ENCODE peak calls at places on chromosomes 11 and 22, in six cellular contexts. B, Q, P, M, H and C are unnamed samples.

GRCh38 chr22:39526736-39527171 is 5.8 kb downstream of the RPS19BP1 start:
- DNase-seq in B (no peak), M (no peak), P (no peak), H (no peak), Q (no peak), C (peak)

GRCh38 chr22:50627914-50628542 is at the start of gene ARSA:
- DNase-seq in P (peak), Q (peak), B (peak), H (peak), M (peak), C (peak)

GRCh38 chr11:113177596-113178115 is 136.7 kb upstream of the TTC12 start:
- DNase-seq in M (no peak), Q (no peak), B (no peak), P (no peak), H (no peak), C (no peak)

GRCh38 chr11:134971381-134971780 is 559.3 kb upstream of the B3GAT1 start:
- DNase-seq in P (no peak), M (no peak), H (no peak), Q (no peak), B (no peak), C (no peak)

GRCh38 chr22:45007247-45007945 is 2.4 kb downstream of the PHF21B start:
- DNase-seq in P (no peak), M (peak), Q (no peak), B (no peak), H (no peak), C (peak)

GRCh38 chr22:24244144-24244787 is 616 bp downstream of the GGT5 start:
- DNase-seq in B (no peak), Q (no peak), M (peak), H (peak), P (no peak), C (no peak)

GRCh38 chr11:92838655-92839334 is 130.7 kb upstream of the MTNR1B start:
- DNase-seq in B (no peak), Q (no peak), M (no peak), H (no peak), P (no peak), C (no peak)

GRCh38 chr22:50526849-50527801 is 1.7 kb upstream of the SCO2 start:
- DNase-seq in H (peak), P (peak), B (no peak), Q (no peak), M (peak), C (peak)

GRCh38 chr22:39223091-39223710 is 21.6 kb downstream of the PDGFB start:
- DNase-seq in H (no peak), Q (no peak), B (no peak), P (no peak), M (no peak), C (no peak)

GRCh38 chr11:70736461-70736860 is 338.1 kb downstream of the CTTN start:
- DNase-seq in B (no peak), M (no peak), P (no peak), Q (no peak), H (no peak), C (no peak)

GRCh38 chr11:74636633-74637184 is 44.3 kb downstream of the POLD3 start:
- DNase-seq in H (no peak), P (no peak), Q (peak), M (no peak), B (no peak), C (no peak)

GRCh38 chr11:69121621-69122336 is 34.0 kb upstream of the SMIM38 start:
- DNase-seq in H (no peak), M (no peak), P (no peak), Q (no peak), B (no peak), C (no peak)

GRCh38 chr11:9982127-9982795 is 311.8 kb downstream of the SBF2 start:
- DNase-seq in B (no peak), H (no peak), P (no peak), M (no peak), Q (no peak), C (no peak)

GRCh38 chr11:112785104-112785503 is 176.1 kb upstream of the NCAM1 start:
- DNase-seq in M (peak), B (no peak), Q (no peak), P (no peak), H (no peak), C (peak)

GRCh38 chr11:46697303-46697702 is 3.1 kb downstream of the ARHGAP1 start:
- DNase-seq in M (no peak), Q (no peak), H (no peak), B (no peak), P (no peak), C (peak)

GRCh38 chr22:31038686-31039085 is 42.4 kb upstream of the SMTN start:
- DNase-seq in M (no peak), Q (no peak), P (no peak), B (no peak), H (no peak), C (no peak)

GRCh38 chr11:57777969-57778317 is 16.3 kb downstream of the CTNND1 start:
- DNase-seq in M (no peak), H (no peak), P (peak), Q (no peak), B (no peak), C (no peak)

DNA sequence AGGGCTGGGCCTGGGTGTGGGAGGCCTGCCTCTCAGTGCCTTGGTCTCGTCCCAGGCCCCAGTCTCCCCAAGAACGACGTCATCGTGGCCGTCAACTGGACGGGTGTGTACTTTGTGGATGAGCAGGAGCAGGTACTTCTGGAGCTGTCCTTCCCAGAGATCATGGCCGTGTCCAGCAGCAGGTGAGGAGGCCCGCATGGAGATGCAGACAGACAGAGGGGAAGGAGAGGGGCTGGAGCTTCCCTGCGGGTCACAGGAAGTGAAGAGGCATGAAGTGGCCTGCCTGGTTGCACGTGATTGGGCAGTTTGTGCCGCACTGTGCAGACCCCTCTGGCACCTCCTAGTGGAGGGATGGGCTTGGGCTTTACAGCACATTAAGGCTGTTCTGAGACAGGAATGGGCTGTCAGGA is 70.4 kb downstream of the MYO7A start:
- DNase-seq in P (no peak), B (peak), M (no peak), Q (no peak), H (peak), C (peak)
- TF ChIP-seq CTCF in P (no peak), B (no peak), M (no peak), Q (peak), H (no peak), C (no peak)

GRCh38 chr11:63920126-63920869 is 3.3 kb upstream of the RCOR2 start:
- DNase-seq in P (peak), Q (no peak), H (peak), M (peak), B (no peak), C (peak)
- H3K4me3 ChIP-seq in P (no peak), Q (no peak), H (peak), M (peak), B (no peak), C (peak)

DNA sequence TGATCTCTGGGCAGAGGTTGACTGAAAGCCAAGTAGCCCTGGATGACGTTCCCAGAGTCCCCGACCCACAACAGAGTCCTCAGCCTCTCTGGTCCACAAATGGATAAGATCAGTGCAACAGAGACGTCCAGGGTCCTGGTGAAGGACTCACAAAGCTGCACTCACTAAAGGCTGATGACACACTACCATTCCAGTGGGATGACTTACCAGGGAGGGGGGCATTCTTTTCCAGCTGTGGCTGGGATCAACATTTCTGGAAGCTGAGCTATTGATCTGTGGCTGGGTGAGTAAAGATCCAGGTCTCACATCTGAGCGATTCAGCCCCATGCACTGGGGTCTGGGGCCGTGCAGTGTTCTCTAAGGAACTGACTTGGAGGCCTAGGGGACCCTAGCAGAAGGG is 296.2 kb downstream of the NTM start:
- DNase-seq in Q (no peak), B (no peak), P (no peak), M (no peak), H (peak), C (no peak)
- TF ChIP-seq CTCF in Q (no peak), B (no peak), P (no peak), M (no peak), H (no peak), C (no peak)

DNA sequence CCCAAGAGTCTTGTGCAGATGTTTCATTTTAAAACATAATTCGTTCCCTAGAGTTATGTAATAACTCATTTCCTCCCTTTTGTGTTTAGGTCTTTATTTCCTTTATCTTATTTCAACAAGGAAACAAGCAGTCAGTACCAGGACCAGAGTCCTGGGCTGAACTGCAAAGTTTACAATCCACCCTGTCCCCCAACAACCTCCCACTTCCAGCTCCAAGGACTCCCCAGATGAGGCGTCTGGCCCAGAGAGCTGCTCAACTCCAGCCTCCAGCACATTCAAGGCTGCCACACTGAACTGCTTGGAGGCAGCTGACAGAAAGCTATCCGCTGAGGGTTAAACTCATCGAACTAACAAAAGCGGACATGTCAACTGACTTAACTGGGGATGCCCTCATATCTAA is 4.5 kb downstream of the POLDIP3 start:
- DNase-seq in Q (no peak), H (no peak), P (no peak), M (no peak), B (no peak), C (no peak)
- H3K4me3 ChIP-seq in Q (no peak), H (no peak), P (no peak), M (no peak), B (no peak), C (no peak)

GRCh38 chr11:255176-255575 is 18.4 kb downstream of the PSMD13 start:
- DNase-seq in B (no peak), M (no peak), H (no peak), Q (no peak), P (no peak), C (no peak)

GRCh38 chr11:259374-259773 is 18.8 kb upstream of the NLRP6 start:
- DNase-seq in P (no peak), Q (no peak), M (no peak), H (no peak), B (no peak), C (no peak)

GRCh38 chr11:255816-256215 is 19.0 kb downstream of the PSMD13 start:
- DNase-seq in Q (no peak), P (no peak), M (no peak), B (no peak), H (peak), C (no peak)

GRCh38 chr11:256952-257737 is 20.4 kb downstream of the PSMD13 start:
- DNase-seq in H (no peak), M (no peak), B (no peak), Q (no peak), P (no peak), C (no peak)

DNA sequence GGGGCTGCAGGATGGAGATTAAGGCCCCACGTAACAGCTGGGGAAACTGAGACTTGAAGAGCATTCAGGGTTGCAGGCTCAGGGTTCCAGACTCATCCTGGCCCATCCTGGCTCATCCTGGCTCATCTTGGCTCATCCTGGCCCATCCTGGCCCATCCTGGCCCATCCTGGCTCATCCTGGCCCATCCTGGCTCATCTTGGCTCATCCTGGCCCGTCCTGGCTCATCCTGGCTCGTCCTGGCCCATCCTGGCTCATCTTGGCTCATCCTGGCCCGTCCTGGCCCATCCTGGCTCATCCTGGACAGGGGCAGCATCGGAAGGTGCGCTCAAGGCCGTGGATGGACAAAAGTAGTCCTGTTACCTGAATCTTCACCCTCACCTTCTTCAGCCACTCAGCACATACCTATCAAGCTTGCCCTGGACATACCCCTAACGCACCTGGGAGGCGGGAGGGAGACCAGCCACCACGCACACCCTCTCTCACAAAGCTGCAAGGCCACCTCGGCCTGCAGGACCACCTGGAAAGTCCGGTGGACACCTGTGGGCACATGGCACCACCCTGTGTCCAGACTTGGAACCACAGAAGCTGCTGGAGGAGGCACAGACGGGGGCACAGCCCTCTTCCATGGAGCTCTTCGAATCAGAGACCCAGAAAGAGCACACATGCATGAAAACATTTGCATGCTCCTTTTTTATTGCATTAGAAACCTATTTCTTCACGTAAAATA is 20.3 kb upstream of the NLRP6 start:
- DNase-seq in H (no peak), M (no peak), P (no peak), B (no peak), Q (no peak), C (no peak)
- TF ChIP-seq CTCF in H (no peak), M (no peak), P (no peak), B (no peak), Q (peak), C (no peak)